ENCODE peak calls at places on chromosomes 11 and 22, in six cellular contexts. I is uterus, D is sigmoid colon, B is NCI-H1092, J is AG09319, N is GOT3. V is an unnamed sample.

GRCh38 chr11:67404515-67405195 is 772 bp downstream of the TBC1D10C start:
- DNase-seq in J (no peak), B (no peak), D (no peak), I (no peak), N (no peak), V (no peak)

GRCh38 chr11:107598225-107599139 is 7.5 kb downstream of the ELMOD1 start:
- DNase-seq in B (no peak), D (no peak), I (no peak), J (no peak), N (no peak), V (no peak)

GRCh38 chr11:110907629-110908028 is 195.4 kb upstream of the ARHGAP20 start:
- DNase-seq in I (no peak), J (peak; percentile 77), B (no peak), D (no peak), N (no peak), V (peak; percentile 42)

GRCh38 chr22:49979587-49980264 is 19.2 kb downstream of the PIM3 start:
- DNase-seq in D (no peak), B (no peak), I (no peak), N (no peak), J (no peak), V (peak; percentile 25)

GRCh38 chr11:66337103-66337899 is 1.1 kb upstream of the RIN1 start:
- DNase-seq in B (no peak), I (no peak), N (no peak), D (peak; percentile 64), J (no peak), V (no peak)

GRCh38 chr11:103594283-103594682 is 442.2 kb upstream of the DDI1 start:
- DNase-seq in J (no peak), B (no peak), I (no peak), D (no peak), N (no peak), V (no peak)

GRCh38 chr11:67275606-67276409 is 9.5 kb downstream of the GRK2 start:
- DNase-seq in B (no peak), J (no peak), D (peak; percentile 59), I (no peak), N (no peak), V (no peak)

GRCh38 chr22:42964994-42965699 is 49.8 kb downstream of the PACSIN2 start:
- DNase-seq in B (no peak), I (no peak), J (no peak), N (no peak), D (no peak), V (no peak)

GRCh38 chr22:25390297-25391240 is 171.1 kb downstream of the CRYBB2 start:
- DNase-seq in J (no peak), D (no peak), N (no peak), B (no peak), I (no peak), V (no peak)

GRCh38 chr11:32809313-32809712 is 14.9 kb upstream of the CCDC73 start:
- DNase-seq in B (peak; percentile 9), D (peak; percentile 70), N (peak; percentile 27), J (peak; percentile 40), I (peak; percentile 37), V (peak; percentile 78)

GRCh38 chr11:11524436-11525038 is 97.3 kb downstream of the GALNT18 start:
- DNase-seq in N (no peak), J (no peak), B (no peak), D (no peak), I (no peak), V (no peak)

GRCh38 chr11:102546923-102547471 is 16.4 kb upstream of the MMP7 start:
- DNase-seq in N (no peak), I (no peak), J (no peak), B (no peak), D (no peak), V (no peak)

GRCh38 chr11:110299006-110299785 is 2.8 kb upstream of the RDX start:
- DNase-seq in J (no peak), B (no peak), D (no peak), N (no peak), I (no peak), V (no peak)

GRCh38 chr11:123188508-123189165 is 6.4 kb downstream of the CLMP start:
- DNase-seq in D (no peak), I (no peak), J (no peak), N (no peak), B (peak; percentile 15), V (no peak)

GRCh38 chr11:112634551-112634950 is 326.7 kb upstream of the NCAM1 start:
- DNase-seq in B (no peak), N (no peak), J (no peak), I (no peak), D (no peak), V (no peak)

GRCh38 chr22:22823126-22823804 is 64.4 kb upstream of the IGLL5 start:
- DNase-seq in B (no peak), I (no peak), N (no peak), J (no peak), D (no peak), V (no peak)

GRCh38 chr22:41544671-41545476 is 604 bp upstream of the POLR3H start:
- DNase-seq in D (no peak), N (no peak), I (no peak), B (no peak), J (no peak), V (no peak)

GRCh38 chr22:22918297-22918965 is 30.8 kb downstream of the IGLL5 start:
- DNase-seq in N (no peak), D (no peak), B (no peak), J (no peak), I (no peak), V (no peak)

GRCh38 chr11:69961738-69962137 is 116.4 kb upstream of the ANO1 start:
- DNase-seq in D (no peak), N (no peak), B (no peak), I (no peak), J (no peak), V (no peak)

GRCh38 chr11:94654201-94654600 is 87.0 kb downstream of the PIWIL4 start:
- DNase-seq in N (no peak), B (no peak), J (no peak), D (no peak), I (no peak), V (no peak)

GRCh38 chr22:40238425-40239344 is 61.0 kb downstream of the TNRC6B start:
- DNase-seq in J (peak; percentile 24), N (no peak), B (no peak), D (no peak), I (peak; percentile 47), V (no peak)

GRCh38 chr11:67605231-67606011 is 1.3 kb upstream of the NDUFV1 start:
- DNase-seq in D (no peak), N (no peak), J (no peak), I (peak; percentile 27), B (no peak), V (no peak)

GRCh38 chr11:8219257-8220021 is 44.2 kb downstream of the LMO1 start:
- DNase-seq in D (no peak), N (no peak), J (peak; percentile 8), I (no peak), B (peak; percentile 46), V (no peak)

GRCh38 chr22:27991586-27992293 is 72.7 kb upstream of the PITPNB start:
- DNase-seq in J (no peak), I (no peak), B (no peak), N (no peak), D (peak; percentile 33), V (no peak)

GRCh38 chr22:24728790-24729637 is 45.5 kb downstream of the PIWIL3 start:
- DNase-seq in D (no peak), I (peak; percentile 52), J (no peak), B (no peak), N (no peak), V (no peak)

GRCh38 chr11:3169235-3169951 is 4.3 kb upstream of the OSBPL5 start:
- DNase-seq in I (peak; percentile 44), B (no peak), J (no peak), N (no peak), D (peak; percentile 79), V (no peak)

GRCh38 chr22:47086596-47087248 is 324.3 kb downstream of the TBC1D22A start:
- DNase-seq in J (no peak), N (no peak), I (no peak), D (no peak), B (no peak), V (no peak)

V was measured in SW 1271.